ENCODE peak calls at places on chromosomes 4 and X, in five cellular contexts. E is H9, G is mesendoderm, N is IMR-90, M is H1. S is an unnamed sample.
A peak's percentile ranks its signal among the peaks of the same experiment; 100 is the strongest.

GRCh38 chr4:62014982-62015739 is 815.0 kb downstream of the ADGRL3 start:
- DNase-seq in E (no peak), G (no peak), N (no peak), M (no peak), S (peak; percentile 21)

GRCh38 chr4:7295917-7296660 is 103.8 kb downstream of the SORCS2 start:
- DNase-seq in E (no peak), G (no peak), N (peak; percentile 15), M (peak; percentile 62), S (no peak)

GRCh38 chr4:80201326-80202151 is 4.2 kb downstream of the PRDM8 start:
- DNase-seq in E (no peak), G (peak; percentile 48), N (peak; percentile 89), M (peak; percentile 54), S (peak; percentile 5)

GRCh38 chr4:173859091-173859713 is 329.2 kb upstream of the HAND2 start:
- DNase-seq in E (no peak), G (no peak), N (no peak), M (no peak), S (no peak)

GRCh38 chrX:35890699-35891098 is 28.8 kb upstream of the CFAP47 start:
- DNase-seq in E (peak; percentile 59), G (peak; percentile 75), N (peak; percentile 11), M (peak; percentile 47), S (peak; percentile 79)

GRCh38 chr4:25654971-25655963 is at the start of gene SLC34A2:
- DNase-seq in E (peak; percentile 85), G (peak; percentile 84), N (no peak), M (peak; percentile 84), S (peak; percentile 54)

GRCh38 chr4:155704841-155705404 is 38.3 kb downstream of the GUCY1A1 start:
- DNase-seq in E (no peak), G (no peak), N (no peak), M (no peak), S (peak; percentile 10)

GRCh38 chrX:103615781-103616180 is 8.0 kb downstream of the TCEAL3 start:
- DNase-seq in E (no peak), G (no peak), N (peak; percentile 46), M (no peak), S (peak; percentile 15)

GRCh38 chr4:99587302-99587701 is 12.7 kb downstream of the MTTP start:
- DNase-seq in E (no peak), G (no peak), N (no peak), M (no peak), S (no peak)

GRCh38 chr4:83387922-83388676 is 53.5 kb upstream of the HPSE start:
- DNase-seq in E (no peak), G (peak; percentile 34), N (no peak), M (no peak), S (no peak)

GRCh38 chr4:99722662-99723061 is 65.0 kb upstream of the C4orf54 start:
- DNase-seq in E (no peak), G (no peak), N (peak; percentile 1), M (no peak), S (no peak)

GRCh38 chr4:148497258-148497657 is 55.0 kb upstream of the NR3C2 start:
- DNase-seq in E (no peak), G (no peak), N (no peak), M (no peak), S (no peak)

GRCh38 chrX:72367524-72367923 is 61.8 kb upstream of the CITED1 start:
- DNase-seq in E (no peak), G (no peak), N (no peak), M (no peak), S (no peak)

DNA sequence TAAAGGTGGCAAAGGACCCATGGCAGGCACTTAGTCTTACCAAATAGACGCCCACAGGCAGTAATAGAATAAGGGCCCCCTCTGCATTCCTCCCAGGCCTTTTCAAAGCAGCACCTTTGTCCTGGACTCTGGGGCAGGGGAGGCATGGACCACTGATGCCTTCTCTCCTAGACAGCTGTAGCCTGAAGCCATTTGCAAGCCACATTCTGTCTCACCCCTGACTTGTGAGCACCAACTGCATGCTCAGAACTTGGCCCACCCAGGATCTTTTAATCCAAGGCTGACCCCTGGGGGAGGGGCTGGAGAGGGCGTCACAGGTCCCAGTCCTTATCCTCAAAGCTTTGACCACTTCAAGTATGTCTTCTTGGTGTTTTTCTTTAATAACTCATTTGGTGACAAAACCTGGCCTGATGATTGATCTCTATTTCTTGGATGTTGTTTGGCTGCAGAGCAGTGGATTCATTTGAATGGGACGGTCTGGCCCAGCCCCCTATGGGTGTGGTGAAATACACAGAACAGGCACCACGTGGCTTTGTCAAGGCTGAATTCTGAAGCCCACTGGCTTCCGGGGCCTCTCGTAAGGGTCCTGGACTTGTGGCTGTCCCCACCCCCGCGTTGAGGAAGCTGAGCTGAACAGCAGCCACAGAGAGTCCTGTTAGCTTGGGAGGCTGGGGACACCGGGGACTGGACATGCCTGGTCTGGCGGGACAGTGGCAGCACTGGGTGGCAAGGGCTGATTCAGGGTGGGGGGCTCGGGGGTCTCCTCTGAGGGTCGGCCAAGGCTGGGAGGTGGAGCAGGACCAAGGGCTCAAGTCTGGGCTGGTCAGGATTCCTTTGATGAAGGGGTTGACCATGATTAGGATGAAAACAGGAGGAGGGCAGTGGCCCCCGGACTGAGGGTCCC is 36.6 kb downstream of the ADRA2C start:
- DNase-seq in E (no peak), G (peak; percentile 27), N (no peak), M (no peak), S (no peak)
- H3K27me3 ChIP-seq in E (no peaks in the 10 kb centered on the region), G (no peaks in the 10 kb centered on the region), N (peaks cover 24% of the 10 kb centered on the region), M (no peaks in the 10 kb centered on the region), S (no peaks in the 10 kb centered on the region)

GRCh38 chrX:148385471-148385870 is 114.9 kb upstream of the AFF2 start:
- DNase-seq in E (no peak), G (no peak), N (no peak), M (no peak), S (no peak)

GRCh38 chrX:148380107-148380506 is 120.3 kb upstream of the AFF2 start:
- DNase-seq in E (no peak), G (no peak), N (no peak), M (no peak), S (no peak)

GRCh38 chrX:148382983-148383382 is 117.4 kb upstream of the AFF2 start:
- DNase-seq in E (peak; percentile 41), G (peak; percentile 79), N (no peak), M (no peak), S (no peak)

GRCh38 chrX:148380614-148381561 is 119.5 kb upstream of the AFF2 start:
- DNase-seq in E (no peak), G (peak; percentile 35), N (no peak), M (no peak), S (peak; percentile 44)

GRCh38 chrX:148381603-148382002 is 118.8 kb upstream of the AFF2 start:
- DNase-seq in E (no peak), G (no peak), N (no peak), M (no peak), S (no peak)
- H3K4me2 ChIP-seq in E (no peak overlapping the region), G (no peak overlapping the region), N (no peak overlapping the region), M (no peak overlapping the region), S (no peak overlapping the region)

GRCh38 chr4:123478859-123479345 is 82.3 kb downstream of the SPRY1 start:
- DNase-seq in E (no peak), G (no peak), N (peak; percentile 49), M (no peak), S (peak; percentile 98)

GRCh38 chr4:123477804-123478209 is 81.2 kb downstream of the SPRY1 start:
- DNase-seq in E (no peak), G (no peak), N (peak; percentile 50), M (no peak), S (peak; percentile 25)

GRCh38 chr4:123484291-123484926 is 87.8 kb downstream of the SPRY1 start:
- DNase-seq in E (no peak), G (no peak), N (peak; percentile 42), M (no peak), S (no peak)

GRCh38 chr4:123479944-123480343 is 83.3 kb downstream of the SPRY1 start:
- DNase-seq in E (no peak), G (no peak), N (peak; percentile 10), M (no peak), S (no peak)

DNA sequence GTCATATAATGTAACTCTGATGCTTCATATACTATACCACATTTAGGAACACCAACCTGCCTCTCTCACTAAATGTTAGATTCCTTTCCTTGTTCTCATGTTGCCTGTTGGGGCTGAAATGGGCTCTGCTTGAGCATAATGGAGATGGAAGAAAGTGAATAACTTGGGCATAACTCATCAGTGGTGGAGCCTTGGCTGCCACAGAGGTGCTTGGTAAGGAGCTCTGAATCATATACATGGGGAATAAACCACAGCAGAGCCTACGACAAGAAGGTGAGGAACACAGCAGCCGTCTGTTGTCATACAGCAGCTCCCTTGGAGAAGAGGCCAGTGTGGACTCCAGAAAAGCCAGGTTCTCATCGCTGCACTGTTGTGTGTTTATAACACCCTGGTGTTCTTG is 84.4 kb downstream of the SPRY1 start:
- DNase-seq in E (no peak), G (no peak), N (peak; percentile 92), M (no peak), S (no peak)
- H3K4ac ChIP-seq in E (no peak overlapping the region), G (no peak overlapping the region), N (peak overlapping the region; percentile 31), M (no peak overlapping the region), S (no peak overlapping the region)

GRCh38 chrX:41734530-41734929 is 10.5 kb downstream of the GPR82 start:
- DNase-seq in E (no peak), G (peak; percentile 41), N (peak; percentile 20), M (no peak), S (peak; percentile 39)
- H3K27me3 ChIP-seq in E (no peaks in the 10 kb centered on the region), G (no peaks in the 10 kb centered on the region), N (no peaks in the 10 kb centered on the region), M (no peaks in the 10 kb centered on the region), S (no peaks in the 10 kb centered on the region)

GRCh38 chr4:151768835-151769234 is 8.0 kb upstream of the GATB start:
- DNase-seq in E (no peak), G (no peak), N (no peak), M (no peak), S (no peak)
- H3K4me2 ChIP-seq in E (no peak overlapping the region), G (no peak overlapping the region), N (no peak overlapping the region), M (no peak overlapping the region), S (no peak overlapping the region)

DNA sequence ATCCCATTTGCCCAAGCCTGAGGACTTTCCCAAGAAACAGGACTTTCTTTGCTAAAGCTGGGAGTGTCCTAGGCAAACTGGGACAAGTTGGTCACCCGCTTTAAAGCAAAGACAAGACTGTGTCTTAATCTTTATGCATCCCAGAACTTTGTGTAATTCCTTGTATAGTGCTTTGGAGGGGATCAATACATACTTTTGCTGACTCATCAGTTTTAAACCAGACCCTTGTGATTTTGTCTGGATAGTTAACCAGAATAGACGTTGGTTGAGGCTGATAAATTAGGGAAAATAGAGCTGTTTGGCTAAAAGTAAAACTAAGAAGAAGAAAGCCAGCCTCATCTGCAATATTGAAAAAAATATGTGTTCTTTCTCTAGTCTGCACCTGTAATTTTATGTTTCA is 82.8 kb downstream of the IL1RAPL1 start:
- DNase-seq in E (no peak), G (no peak), N (no peak), M (no peak), S (no peak)
- H3K4ac ChIP-seq in E (no peak overlapping the region), G (no peak overlapping the region), N (no peak overlapping the region), M (no peak overlapping the region), S (no peak overlapping the region)

GRCh38 chrX:137031517-137032377 is 2.0 kb downstream of the GPR101 start:
- DNase-seq in E (peak; percentile 61), G (peak; percentile 58), N (peak; percentile 10), M (peak; percentile 49), S (peak; percentile 30)
- H3K27me3 ChIP-seq in E (peaks cover 58% of the 10 kb centered on the region), G (peaks cover 49% of the 10 kb centered on the region), N (peaks cover 19% of the 10 kb centered on the region), M (peaks cover 66% of the 10 kb centered on the region), S (peaks cover 44% of the 10 kb centered on the region)

GRCh38 chr4:95068818-95069478 is 311.2 kb downstream of the BMPR1B start:
- DNase-seq in E (no peak), G (no peak), N (no peak), M (no peak), S (no peak)
- H3K4me2 ChIP-seq in E (no peak overlapping the region), G (no peak overlapping the region), N (no peak overlapping the region), M (no peak overlapping the region), S (no peak overlapping the region)